ENCODE peak calls at places on chromosomes 11 and 22, in six cellular contexts. One of them, this sample, is unnamed.
A peak's percentile ranks its signal among the peaks of the same experiment; 100 is the strongest.

GRCh38 chr11:123653997-123654565 is 343 bp downstream of the SCN3B start:
- DNase-seq in H1: no peak
- DNase-seq in K562: peak; percentile 64
- DNase-seq in GM12891: peak; percentile 62
- DNase-seq in GM12878: no peak
- DNase-seq in HepG2: no peak
- DNase-seq in this sample: peak; percentile 47

GRCh38 chr11:79439430-79439892 is 1.4 kb downstream of the TENM4 start:
- DNase-seq in H1: no peak
- DNase-seq in K562: no peak
- DNase-seq in GM12891: no peak
- DNase-seq in GM12878: no peak
- DNase-seq in HepG2: no peak
- DNase-seq in this sample: no peak

GRCh38 chr11:41003339-41003992 is 456.0 kb downstream of the LRRC4C start:
- DNase-seq in H1: no peak
- DNase-seq in K562: no peak
- DNase-seq in GM12891: no peak
- DNase-seq in GM12878: no peak
- DNase-seq in HepG2: no peak
- DNase-seq in this sample: no peak

GRCh38 chr22:49567894-49568750 is 259.6 kb downstream of the BRD1 start:
- DNase-seq in H1: no peak
- DNase-seq in K562: no peak
- DNase-seq in GM12891: no peak
- DNase-seq in GM12878: no peak
- DNase-seq in HepG2: no peak
- DNase-seq in this sample: no peak

GRCh38 chr11:78030429-78031325 is 7.6 kb upstream of the KCTD14 start:
- DNase-seq in H1: no peak
- DNase-seq in K562: no peak
- DNase-seq in GM12891: no peak
- DNase-seq in GM12878: no peak
- DNase-seq in HepG2: peak; percentile 55
- DNase-seq in this sample: no peak

GRCh38 chr11:68312117-68312779 is at the start of gene LRP5:
- DNase-seq in H1: no peak
- DNase-seq in K562: peak; percentile 95
- DNase-seq in GM12891: peak; percentile 75
- DNase-seq in GM12878: no peak
- DNase-seq in HepG2: no peak
- DNase-seq in this sample: peak; percentile 70

GRCh38 chr11:3773180-3773579 is 24.2 kb downstream of the NUP98 start:
- DNase-seq in H1: no peak
- DNase-seq in K562: no peak
- DNase-seq in GM12891: no peak
- DNase-seq in GM12878: no peak
- DNase-seq in HepG2: no peak
- DNase-seq in this sample: no peak

GRCh38 chr22:37318255-37319109 is 36.2 kb downstream of the CYTH4 start:
- DNase-seq in H1: no peak
- DNase-seq in K562: no peak
- DNase-seq in GM12891: no peak
- DNase-seq in GM12878: no peak
- DNase-seq in HepG2: no peak
- DNase-seq in this sample: no peak

GRCh38 chr11:3866206-3866605 is 10.7 kb downstream of the STIM1 start:
- DNase-seq in H1: no peak
- DNase-seq in K562: no peak
- DNase-seq in GM12891: no peak
- DNase-seq in GM12878: no peak
- DNase-seq in HepG2: peak; percentile 84
- DNase-seq in this sample: no peak

GRCh38 chr22:44486538-44486937 is 11.5 kb downstream of the RTL6 start:
- DNase-seq in H1: no peak
- DNase-seq in K562: no peak
- DNase-seq in GM12891: no peak
- DNase-seq in GM12878: no peak
- DNase-seq in HepG2: no peak
- DNase-seq in this sample: no peak

GRCh38 chr11:117583063-117583801 is 213.8 kb downstream of the DSCAML1 start:
- DNase-seq in H1: no peak
- DNase-seq in K562: no peak
- DNase-seq in GM12891: no peak
- DNase-seq in GM12878: no peak
- DNase-seq in HepG2: no peak
- DNase-seq in this sample: no peak

DNA sequence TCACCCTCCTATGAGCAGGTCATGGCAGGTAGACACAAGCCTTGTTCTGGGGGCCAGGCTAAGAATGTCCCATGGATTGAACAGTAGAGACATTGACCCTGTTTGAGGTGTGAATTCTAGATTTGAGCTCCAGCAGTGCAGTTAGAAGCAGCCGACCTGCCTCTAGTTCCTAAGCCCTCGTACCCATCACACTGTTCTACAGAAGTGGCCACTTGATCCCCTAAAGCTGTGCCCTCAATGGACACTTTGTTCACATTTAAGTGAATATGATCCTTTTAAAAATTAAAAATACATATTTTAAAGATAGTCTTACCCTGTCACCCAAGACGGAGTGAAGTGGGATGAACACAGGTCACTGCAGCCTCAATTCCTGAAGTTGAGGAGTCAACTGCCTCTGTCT is 122.0 kb downstream of the MED15 start:
- DNase-seq in H1: no peak
- DNase-seq in K562: no peak
- DNase-seq in GM12891: no peak
- DNase-seq in GM12878: no peak
- DNase-seq in HepG2: no peak
- DNase-seq in this sample: no peak
- TF ChIP-seq POLR2A in H1: no peak
- TF ChIP-seq POLR2A in K562: no peak
- TF ChIP-seq POLR2A in GM12891: no peak
- TF ChIP-seq POLR2A in GM12878: no peak
- TF ChIP-seq POLR2A in HepG2: no peak
- TF ChIP-seq POLR2A in this sample: no peak

GRCh38 chr22:46674906-46675305 is 54.7 kb downstream of the GRAMD4 start:
- DNase-seq in H1: no peak
- DNase-seq in K562: no peak
- DNase-seq in GM12891: no peak
- DNase-seq in GM12878: no peak
- DNase-seq in HepG2: no peak
- DNase-seq in this sample: no peak
- TF ChIP-seq TAF1 in H1: no peak
- TF ChIP-seq TAF1 in K562: no peak
- TF ChIP-seq TAF1 in GM12891: no peak
- TF ChIP-seq TAF1 in GM12878: no peak
- TF ChIP-seq TAF1 in HepG2: no peak
- TF ChIP-seq TAF1 in this sample: no peak

DNA sequence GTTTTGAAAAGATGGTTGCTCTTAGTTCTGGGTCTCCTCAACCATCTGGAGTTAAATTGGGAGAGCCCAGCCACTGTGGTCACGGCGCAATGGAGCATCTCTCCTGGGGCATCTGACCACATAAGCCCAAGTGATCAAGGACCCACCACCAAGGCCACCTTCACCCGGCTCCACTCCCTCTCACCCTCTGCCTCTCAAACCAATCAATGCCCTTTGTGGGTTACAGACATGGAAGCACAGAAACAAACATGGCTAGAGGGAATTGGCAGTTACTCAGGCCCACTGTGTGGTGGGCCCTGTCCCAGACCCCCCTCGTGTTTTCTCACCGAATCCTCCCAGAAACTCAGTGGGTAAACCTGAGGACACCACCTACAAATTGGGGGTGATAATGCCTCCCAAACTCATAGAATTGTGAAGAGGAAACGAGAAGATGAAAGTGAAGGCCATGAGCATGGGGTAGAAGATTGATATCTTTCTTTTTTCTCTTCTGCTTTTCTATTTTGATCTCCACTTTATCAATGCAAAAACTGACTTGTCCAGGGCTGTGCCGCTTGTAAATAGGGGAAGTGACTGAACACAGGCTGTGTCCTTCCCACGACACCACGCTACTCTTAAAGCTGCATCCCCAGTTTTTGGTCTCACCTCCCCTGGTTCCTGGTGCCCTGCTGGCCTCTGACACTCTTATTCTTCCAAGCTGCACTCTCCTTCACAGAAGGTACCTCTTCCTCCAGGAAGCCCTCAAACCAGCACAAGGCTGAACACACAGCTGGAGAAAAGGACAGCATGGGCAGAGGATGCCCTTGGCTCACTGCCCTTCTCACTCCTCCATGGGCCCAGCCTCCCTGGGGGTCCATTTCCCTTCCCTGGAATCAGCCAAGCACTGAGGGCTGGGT is 52.0 kb downstream of the IRAG1 start:
- DNase-seq in H1: no peak
- DNase-seq in K562: no peak
- DNase-seq in GM12891: peak; percentile 48
- DNase-seq in GM12878: peak; percentile 62
- DNase-seq in HepG2: no peak
- DNase-seq in this sample: no peak
- TF ChIP-seq POLR2AphosphoS5 in H1: no peak
- TF ChIP-seq POLR2AphosphoS5 in K562: no peak
- TF ChIP-seq POLR2AphosphoS5 in GM12891: no peak
- TF ChIP-seq POLR2AphosphoS5 in GM12878: no peak
- TF ChIP-seq POLR2AphosphoS5 in HepG2: no peak
- TF ChIP-seq POLR2AphosphoS5 in this sample: no peak

DNA sequence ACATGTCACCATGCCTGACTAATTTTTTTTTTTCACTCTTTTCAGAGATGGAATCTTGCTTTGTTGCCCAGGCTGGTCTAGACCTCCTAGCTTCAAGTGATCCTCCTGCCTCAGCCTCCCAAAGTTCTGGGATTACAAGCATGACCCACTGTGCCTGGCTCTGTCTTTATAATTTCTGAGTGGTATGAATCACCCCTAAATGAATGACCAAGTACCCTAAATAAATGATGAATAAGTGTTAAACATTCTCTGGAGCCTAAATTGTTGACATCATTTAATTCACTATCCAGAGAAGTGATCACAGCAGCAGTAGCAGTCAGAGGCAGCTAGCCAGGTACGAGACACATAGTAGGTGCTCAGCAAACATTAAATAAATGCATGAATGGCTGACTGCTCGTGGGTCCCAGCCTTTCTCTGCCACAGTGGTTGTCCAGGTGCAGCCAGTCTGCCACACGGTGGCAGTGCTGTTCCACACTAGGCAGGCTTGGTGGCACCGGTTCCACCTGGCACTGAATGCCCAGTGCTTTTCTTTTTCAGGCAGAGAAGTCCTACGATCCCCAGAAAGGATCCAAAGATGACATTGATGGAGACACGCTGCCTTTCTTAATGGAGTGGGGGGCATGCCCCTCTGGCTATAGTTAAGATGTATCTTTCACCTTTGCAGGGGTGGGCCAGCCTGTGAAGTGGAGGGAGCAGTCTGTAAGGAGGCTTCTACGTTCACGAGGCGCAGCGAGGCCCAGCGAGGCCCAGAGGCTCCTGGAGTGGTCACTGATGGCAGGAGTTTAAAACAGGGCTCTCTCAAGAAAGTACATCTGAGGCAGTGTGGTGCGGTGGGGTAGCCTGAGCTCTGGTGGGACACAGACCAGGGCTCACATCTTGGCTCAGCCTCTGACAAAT is 8.7 kb upstream of the TTC12 start:
- DNase-seq in H1: peak; percentile 41
- DNase-seq in K562: peak; percentile 38
- DNase-seq in GM12891: peak; percentile 46
- DNase-seq in GM12878: no peak
- DNase-seq in HepG2: peak; percentile 32
- DNase-seq in this sample: peak; percentile 43
- TF ChIP-seq POLR2A in H1: no peak
- TF ChIP-seq POLR2A in K562: no peak
- TF ChIP-seq POLR2A in GM12891: no peak
- TF ChIP-seq POLR2A in GM12878: no peak
- TF ChIP-seq POLR2A in HepG2: no peak
- TF ChIP-seq POLR2A in this sample: no peak

DNA sequence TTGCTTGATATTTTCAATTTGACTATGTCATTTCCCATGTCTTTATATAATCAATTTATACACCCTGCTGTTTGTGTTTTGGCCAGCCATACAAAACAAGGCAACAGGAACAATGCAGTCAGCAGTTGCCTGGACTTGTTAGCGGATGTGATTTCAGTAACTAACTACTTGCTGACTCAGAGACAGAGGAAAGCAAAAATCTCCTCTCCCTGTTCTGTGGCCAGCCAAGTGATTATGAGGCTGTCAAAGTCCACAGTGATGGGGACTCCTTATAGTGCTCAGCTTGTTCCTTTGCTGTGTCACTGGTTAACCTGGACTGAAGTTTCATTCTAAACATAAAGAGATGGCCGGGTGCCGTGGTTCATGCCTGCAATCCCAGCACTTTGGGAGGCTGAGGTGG is 32.6 kb upstream of the APLP2 start:
- DNase-seq in H1: no peak
- DNase-seq in K562: no peak
- DNase-seq in GM12891: no peak
- DNase-seq in GM12878: no peak
- DNase-seq in HepG2: peak; percentile 77
- DNase-seq in this sample: no peak
- TF ChIP-seq TAF1 in H1: no peak
- TF ChIP-seq TAF1 in K562: no peak
- TF ChIP-seq TAF1 in GM12891: no peak
- TF ChIP-seq TAF1 in GM12878: no peak
- TF ChIP-seq TAF1 in HepG2: no peak
- TF ChIP-seq TAF1 in this sample: no peak

GRCh38 chr11:36948445-36949171 is 350.6 kb upstream of the RAG2 start:
- DNase-seq in H1: no peak
- DNase-seq in K562: no peak
- DNase-seq in GM12891: no peak
- DNase-seq in GM12878: no peak
- DNase-seq in HepG2: no peak
- DNase-seq in this sample: no peak
- TF ChIP-seq POLR2AphosphoS5 in H1: no peak
- TF ChIP-seq POLR2AphosphoS5 in K562: no peak
- TF ChIP-seq POLR2AphosphoS5 in GM12891: no peak
- TF ChIP-seq POLR2AphosphoS5 in GM12878: no peak
- TF ChIP-seq POLR2AphosphoS5 in HepG2: no peak
- TF ChIP-seq POLR2AphosphoS5 in this sample: no peak